ENCODE peak calls at places on chromosomes 11 and 22, in four cellular contexts. F is BE2C, J is pancreas, B is kidney. C is an unnamed sample. For H3K4me1, the result is how much of the 10 kb centered on the place peaks cover.

GRCh38 chr11:35377262-35377661 is 42.1 kb downstream of the SLC1A2 start:
- DNase-seq in F (no peak), J (no peak), B (no peak), C (no peak)

GRCh38 chr11:59756496-59756840 is 1.3 kb downstream of the STX3 start:
- DNase-seq in F (no peak), J (no peak), B (no peak), C (no peak)

GRCh38 chr22:46935506-46936377 is 173.3 kb downstream of the TBC1D22A start:
- DNase-seq in F (no peak), J (peak), B (peak), C (no peak)

GRCh38 chr11:118263694-118264567 is at the start of gene MPZL2:
- DNase-seq in F (no peak), J (peak), B (peak), C (no peak)

GRCh38 chr11:33248416-33248957 is 8.7 kb upstream of the HIPK3 start:
- DNase-seq in F (no peak), J (no peak), B (no peak), C (no peak)

GRCh38 chr11:3021125-3021524 is 29.0 kb upstream of the NAP1L4 start:
- DNase-seq in F (peak), J (peak), B (peak), C (peak)

GRCh38 chr11:62687508-62688396 is 1.6 kb downstream of the LRRN4CL start:
- DNase-seq in F (no peak), J (no peak), B (peak), C (no peak)

GRCh38 chr22:22193923-22194322 is 50.7 kb upstream of the VPREB1 start:
- DNase-seq in F (no peak), J (no peak), B (no peak), C (no peak)

GRCh38 chr11:16013649-16014275 is 342.6 kb downstream of the SOX6 start:
- DNase-seq in F (no peak), J (no peak), B (no peak), C (no peak)

GRCh38 chr11:10638285-10638684 is 55.3 kb downstream of the IRAG1 start:
- DNase-seq in F (no peak), J (no peak), B (no peak), C (no peak)

GRCh38 chr22:24160546-24160945 is 20.7 kb upstream of the SUSD2 start:
- DNase-seq in F (peak), J (no peak), B (no peak), C (no peak)

GRCh38 chr11:122897606-122898210 is 15.1 kb downstream of the JHY start:
- DNase-seq in F (no peak), J (no peak), B (no peak), C (no peak)

GRCh38 chr11:45659031-45659817 is 6.2 kb downstream of the CHST1 start:
- DNase-seq in F (no peak), J (no peak), B (no peak), C (no peak)

GRCh38 chr11:9692696-9693095 is 28.8 kb downstream of the SWAP70 start:
- DNase-seq in F (no peak), J (no peak), B (no peak), C (no peak)

GRCh38 chr11:121931748-121932352 is 184.2 kb downstream of the BLID start:
- DNase-seq in F (no peak), J (no peak), B (no peak), C (no peak)

GRCh38 chr11:64459016-64459415 is 100.1 kb downstream of the RPS6KA4 start:
- DNase-seq in F (no peak), J (no peak), B (peak), C (peak)

GRCh38 chr11:1027483-1028290 is 8.8 kb downstream of the MUC6 start:
- DNase-seq in F (no peak), J (peak), B (no peak), C (no peak)

GRCh38 chr22:25702571-25703167 is 39.3 kb upstream of the MYO18B start:
- DNase-seq in F (no peak), J (no peak), B (no peak), C (no peak)

GRCh38 chr11:116882386-116882785 is 45.0 kb upstream of the APOA1 start:
- DNase-seq in F (no peak), J (no peak), B (no peak), C (no peak)

GRCh38 chr11:69156673-69157155 is 979 bp downstream of the SMIM38 start:
- DNase-seq in F (no peak), J (no peak), B (no peak), C (peak)

GRCh38 chr22:38214248-38215056 is 12.7 kb downstream of the MAFF start:
- DNase-seq in F (peak), J (no peak), B (peak), C (no peak)

GRCh38 chr11:45432100-45432499 is 146.0 kb upstream of the SYT13 start:
- DNase-seq in F (no peak), J (no peak), B (no peak), C (no peak)

GRCh38 chr11:66467034-66467659 is 442 bp downstream of the PELI3 start:
- DNase-seq in F (no peak), J (peak), B (peak), C (peak)

GRCh38 chr11:103927535-103927934 is 108.9 kb upstream of the DDI1 start:
- DNase-seq in F (no peak), J (no peak), B (no peak), C (no peak)

GRCh38 chr11:57598831-57599155 is 1.3 kb downstream of the SERPING1 start:
- DNase-seq in F (no peak), J (no peak), B (no peak), C (no peak)
- H3K4me3 ChIP-seq in F (no peak), J (no peak), B (peak), C (no peak)

GRCh38 chr11:71248251-71248570 is 4.2 kb downstream of the SHANK2 start:
- DNase-seq in F (no peak), J (no peak), B (no peak), C (no peak)
- H3K4me1 ChIP-seq in F (under half), J (under half), B (under half), C (under half)

GRCh38 chr11:112831969-112832368 is 129.3 kb upstream of the NCAM1 start:
- DNase-seq in F (no peak), J (no peak), B (no peak), C (no peak)
- H3K4me3 ChIP-seq in F (no peak), J (no peak), B (no peak), C (no peak)

DNA sequence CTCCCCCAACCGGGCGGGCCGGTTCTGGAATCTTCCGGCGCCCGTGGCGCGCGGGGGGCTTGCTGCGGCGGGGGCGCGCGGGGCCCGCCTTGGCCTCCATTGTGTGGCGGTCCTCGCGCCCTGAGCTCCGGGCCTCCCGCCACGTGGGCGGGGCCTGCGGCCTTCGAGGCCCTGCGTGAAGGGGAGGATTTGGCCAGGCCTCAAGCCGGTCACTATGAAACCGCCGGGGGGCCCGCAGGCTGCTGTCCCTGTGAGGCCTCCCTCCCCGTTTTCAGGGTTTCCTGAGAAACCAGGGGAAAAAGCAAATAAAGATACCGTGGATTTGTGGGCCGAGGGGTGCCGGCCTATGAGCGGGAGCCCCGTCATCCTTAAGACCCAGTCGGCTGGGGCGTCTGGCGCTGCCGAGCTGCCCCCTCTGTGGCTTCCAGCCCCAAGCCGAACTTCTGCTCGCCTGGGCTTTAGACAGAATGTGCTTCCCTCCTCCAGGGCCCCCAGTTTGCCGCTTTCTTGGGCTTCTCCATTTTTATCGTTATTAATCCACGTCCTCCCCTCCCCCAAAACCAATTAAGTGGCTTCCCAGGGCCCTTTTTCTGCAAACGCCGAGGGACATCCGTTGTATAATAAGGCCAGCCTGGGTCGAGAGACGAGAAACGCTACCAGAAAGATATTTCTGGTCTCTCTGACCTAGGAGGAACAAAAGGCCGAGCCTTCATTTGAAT is 602 bp downstream of the EWSR1 start:
- DNase-seq in F (peak), J (peak), B (peak), C (peak)
- H3K4me1 ChIP-seq in F (under half), J (under half), B (under half), C (under half)

DNA sequence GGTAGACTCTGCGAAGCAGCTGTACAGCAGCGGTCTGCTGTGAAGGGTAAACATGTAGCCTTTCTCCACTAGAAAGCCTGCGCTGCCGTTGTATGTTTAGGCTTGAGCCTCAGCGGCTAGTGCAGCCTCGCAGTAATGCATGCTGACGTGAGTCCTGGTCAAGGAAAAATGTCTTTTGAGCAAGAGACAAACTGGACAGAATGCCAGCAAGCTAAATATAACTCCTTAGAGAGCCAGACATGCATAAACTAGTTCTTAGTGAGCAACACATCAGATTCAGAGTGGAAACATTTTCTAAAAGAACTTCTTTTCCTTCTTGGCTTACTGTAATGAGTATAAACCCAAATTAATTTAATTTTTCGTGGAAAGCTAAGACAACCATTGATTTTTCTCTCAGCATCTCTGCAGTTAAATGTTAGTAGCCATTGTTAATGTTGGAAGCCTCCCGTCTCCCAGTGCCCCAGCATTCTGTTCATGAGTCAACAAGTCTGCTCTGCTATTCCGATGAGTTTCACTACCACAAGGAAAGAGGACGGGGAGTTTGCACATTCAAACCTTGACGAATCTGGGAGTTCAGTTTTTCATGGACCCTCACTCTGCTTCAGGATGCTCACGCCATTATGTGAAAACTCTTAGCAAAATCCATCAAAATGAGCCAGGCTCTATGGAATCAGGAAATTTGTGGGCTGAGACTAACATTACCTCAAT is 51.4 kb downstream of the JAM3 start:
- DNase-seq in F (no peak), J (no peak), B (peak), C (peak)
- H3K4me3 ChIP-seq in F (no peak), J (no peak), B (peak), C (peak)

GRCh38 chr22:19569976-19570375 is 45.8 kb upstream of the CLDN5 start:
- DNase-seq in F (no peak), J (no peak), B (no peak), C (no peak)
- H3K4me1 ChIP-seq in F (under half), J (under half), B (under half), C (under half)

GRCh38 chr11:133811850-133812685 is 33.2 kb downstream of the SPATA19 start:
- DNase-seq in F (no peak), J (no peak), B (no peak), C (no peak)
- H3K4me3 ChIP-seq in F (no peak), J (no peak), B (no peak), C (no peak)